ENCODE peak calls at places on chromosomes 4 and X, in seven cellular contexts. J, P, R, B, Z, L and F are unnamed samples.

GRCh38 chr4:71648448-71648847 is 135.4 kb downstream of the GC start:
- DNase-seq in J (peak; percentile 30), P (no peak), R (no peak), B (no peak), Z (no peak), L (no peak), F (no peak)

GRCh38 chr4:71066737-71067716 is 73.6 kb downstream of the DCK start:
- DNase-seq in J (no peak), P (no peak), R (no peak), B (no peak), Z (no peak), L (no peak), F (no peak)

GRCh38 chr4:3364199-3364598 is 71.4 kb downstream of the RGS12 start:
- DNase-seq in J (no peak), P (no peak), R (no peak), B (peak; percentile 74), Z (no peak), L (no peak), F (no peak)

GRCh38 chr4:123304151-123305021 is 92.2 kb upstream of the SPRY1 start:
- DNase-seq in J (no peak), P (no peak), R (no peak), B (peak; percentile 77), Z (no peak), L (peak; percentile 4), F (no peak)

GRCh38 chr4:121764702-121765367 is at the start of gene SMIM43:
- DNase-seq in J (peak; percentile 18), P (no peak), R (no peak), B (peak; percentile 80), Z (peak; percentile 55), L (peak; percentile 12), F (no peak)

GRCh38 chrX:110442631-110443030 is 84.0 kb downstream of the RTL9 start:
- DNase-seq in J (peak; percentile 35), P (no peak), R (no peak), B (no peak), Z (peak; percentile 51), L (peak; percentile 4), F (no peak)

GRCh38 chrX:69493766-69494165 is 10.4 kb upstream of the NALF2 start:
- DNase-seq in J (peak; percentile 53), P (no peak), R (no peak), B (no peak), Z (no peak), L (no peak), F (no peak)

GRCh38 chr4:146255874-146256273 is 41.5 kb downstream of the REELD1 start:
- DNase-seq in J (no peak), P (no peak), R (no peak), B (no peak), Z (peak; percentile 24), L (no peak), F (no peak)

GRCh38 chr4:39631700-39632079 is 7.0 kb downstream of the SMIM14 start:
- DNase-seq in J (no peak), P (no peak), R (no peak), B (no peak), Z (no peak), L (no peak), F (no peak)

GRCh38 chrX:71492086-71493065 is 40.5 kb upstream of the OGT start:
- DNase-seq in J (peak; percentile 14), P (peak; percentile 4), R (peak; percentile 31), B (peak; percentile 74), Z (peak; percentile 39), L (peak; percentile 66), F (no peak)

GRCh38 chrX:56794404-56794803 is 65.4 kb downstream of the NBDY start:
- DNase-seq in J (no peak), P (no peak), R (no peak), B (no peak), Z (no peak), L (no peak), F (no peak)

GRCh38 chrX:1601051-1601767 is 9.8 kb downstream of the AKAP17A start:
- DNase-seq in J (no peak), P (no peak), R (no peak), B (peak; percentile 67), Z (no peak), L (no peak), F (no peak)

GRCh38 chr4:25986807-25987206 is 72.8 kb downstream of the SMIM20 start:
- DNase-seq in J (no peak), P (no peak), R (no peak), B (no peak), Z (no peak), L (no peak), F (no peak)

GRCh38 chr4:7049295-7049694 is 6.1 kb downstream of the TADA2B start:
- DNase-seq in J (no peak), P (no peak), R (no peak), B (no peak), Z (no peak), L (no peak), F (no peak)

GRCh38 chr4:3613980-3614730 is 81.9 kb upstream of the LRPAP1 start:
- DNase-seq in J (no peak), P (no peak), R (no peak), B (peak; percentile 71), Z (no peak), L (no peak), F (no peak)

GRCh38 chrX:45527834-45528233 is 327.2 kb upstream of the DIPK2B start:
- DNase-seq in J (no peak), P (no peak), R (no peak), B (no peak), Z (no peak), L (no peak), F (no peak)

GRCh38 chr4:37882665-37883296 is 8.1 kb upstream of the TBC1D1 start:
- DNase-seq in J (peak; percentile 23), P (no peak), R (no peak), B (no peak), Z (no peak), L (no peak), F (no peak)

GRCh38 chr4:24470681-24471622 is 113.4 kb downstream of the DHX15 start:
- DNase-seq in J (peak; percentile 35), P (no peak), R (peak; percentile 13), B (peak; percentile 77), Z (peak; percentile 52), L (peak; percentile 45), F (peak; percentile 21)

GRCh38 chrX:150063673-150064072 is 125.4 kb upstream of the EOLA2 start:
- DNase-seq in J (no peak), P (no peak), R (no peak), B (no peak), Z (no peak), L (no peak), F (no peak)

GRCh38 chr4:66606908-66607307 is 936.6 kb upstream of the EPHA5 start:
- DNase-seq in J (no peak), P (no peak), R (no peak), B (no peak), Z (no peak), L (no peak), F (no peak)

GRCh38 chrX:13923845-13924244 is 105.8 kb downstream of the GEMIN8 start:
- DNase-seq in J (peak; percentile 78), P (no peak), R (no peak), B (no peak), Z (no peak), L (no peak), F (no peak)

GRCh38 chr4:113979157-113979972 is at the start of gene ARSJ:
- DNase-seq in J (peak; percentile 82), P (peak; percentile 24), R (no peak), B (peak; percentile 78), Z (peak; percentile 64), L (peak; percentile 44), F (no peak)